ENCODE peak calls at places on chromosomes 1 and 21, in four cellular contexts. One of them, this sample, is unnamed.

GRCh38 chr1:180181048-180181447 is 26.4 kb downstream of the QSOX1 start:
- DNase-seq in sigmoid colon: peak; percentile 59
- DNase-seq in astrocyte: no peak
- DNase-seq in breast epithelium: no peak
- DNase-seq in this sample: peak; percentile 63

GRCh38 chr1:152052606-152053005 is 15.8 kb upstream of the S100A11 start:
- DNase-seq in sigmoid colon: peak; percentile 91
- DNase-seq in astrocyte: peak; percentile 43
- DNase-seq in breast epithelium: peak; percentile 82
- DNase-seq in this sample: peak; percentile 66

GRCh38 chr21:32934829-32935228 is 90.9 kb upstream of the OLIG2 start:
- DNase-seq in sigmoid colon: no peak
- DNase-seq in astrocyte: no peak
- DNase-seq in breast epithelium: no peak
- DNase-seq in this sample: no peak

GRCh38 chr1:169466259-169467230 is 19.2 kb downstream of the SLC19A2 start:
- DNase-seq in sigmoid colon: no peak
- DNase-seq in astrocyte: peak; percentile 17
- DNase-seq in breast epithelium: no peak
- DNase-seq in this sample: no peak

GRCh38 chr1:10866314-10867091 is 70.1 kb upstream of the CASZ1 start:
- DNase-seq in sigmoid colon: no peak
- DNase-seq in astrocyte: peak; percentile 16
- DNase-seq in breast epithelium: peak; percentile 35
- DNase-seq in this sample: peak; percentile 90

GRCh38 chr1:7152655-7153054 is 367.4 kb downstream of the CAMTA1 start:
- DNase-seq in sigmoid colon: no peak
- DNase-seq in astrocyte: no peak
- DNase-seq in breast epithelium: no peak
- DNase-seq in this sample: no peak

GRCh38 chr21:14520535-14520934 is 25.6 kb downstream of the SAMSN1 start:
- DNase-seq in sigmoid colon: no peak
- DNase-seq in astrocyte: no peak
- DNase-seq in breast epithelium: no peak
- DNase-seq in this sample: no peak

GRCh38 chr1:174451408-174451807 is 3.6 kb downstream of the GPR52 start:
- DNase-seq in sigmoid colon: no peak
- DNase-seq in astrocyte: no peak
- DNase-seq in breast epithelium: no peak
- DNase-seq in this sample: no peak

GRCh38 chr1:19427087-19427781 is 58.1 kb downstream of the CAPZB start:
- DNase-seq in sigmoid colon: peak; percentile 82
- DNase-seq in astrocyte: peak; percentile 56
- DNase-seq in breast epithelium: no peak
- DNase-seq in this sample: no peak

GRCh38 chr1:116556289-116557006 is 14.4 kb downstream of the CD58 start:
- DNase-seq in sigmoid colon: peak; percentile 77
- DNase-seq in astrocyte: peak; percentile 99
- DNase-seq in breast epithelium: peak; percentile 19
- DNase-seq in this sample: peak; percentile 94

GRCh38 chr1:6035265-6035664 is 10.4 kb upstream of the KCNAB2 start:
- DNase-seq in sigmoid colon: no peak
- DNase-seq in astrocyte: no peak
- DNase-seq in breast epithelium: no peak
- DNase-seq in this sample: peak; percentile 54

GRCh38 chr1:6033124-6033523 is 12.6 kb upstream of the KCNAB2 start:
- DNase-seq in sigmoid colon: no peak
- DNase-seq in astrocyte: no peak
- DNase-seq in breast epithelium: no peak
- DNase-seq in this sample: no peak

GRCh38 chr1:6035719-6036118 is 10.0 kb upstream of the KCNAB2 start:
- DNase-seq in sigmoid colon: no peak
- DNase-seq in astrocyte: no peak
- DNase-seq in breast epithelium: no peak
- DNase-seq in this sample: peak; percentile 65

GRCh38 chr1:6033986-6034749 is 11.5 kb upstream of the KCNAB2 start:
- DNase-seq in sigmoid colon: no peak
- DNase-seq in astrocyte: no peak
- DNase-seq in breast epithelium: no peak
- DNase-seq in this sample: peak; percentile 93

GRCh38 chr1:6034750-6035096 is 11.0 kb upstream of the KCNAB2 start:
- DNase-seq in sigmoid colon: no peak
- DNase-seq in astrocyte: no peak
- DNase-seq in breast epithelium: no peak
- DNase-seq in this sample: peak; percentile 26
- H3K4me1 ChIP-seq in sigmoid colon: no peaks in the 10 kb centered on the region
- H3K4me1 ChIP-seq in astrocyte: peaks cover 8% of the 10 kb centered on the region
- H3K4me1 ChIP-seq in breast epithelium: no peaks in the 10 kb centered on the region
- H3K4me1 ChIP-seq in this sample: peaks cover 9% of the 10 kb centered on the region

GRCh38 chr1:24927886-24928630 is 2.0 kb downstream of the RUNX3 start:
- DNase-seq in sigmoid colon: no peak
- DNase-seq in astrocyte: no peak
- DNase-seq in breast epithelium: no peak
- DNase-seq in this sample: no peak
- H3K27ac ChIP-seq in sigmoid colon: no peak overlapping the region
- H3K27ac ChIP-seq in astrocyte: no peak overlapping the region
- H3K27ac ChIP-seq in breast epithelium: peak overlapping the region; percentile 86
- H3K27ac ChIP-seq in this sample: no peak overlapping the region

GRCh38 chr1:206738370-206739366 is 31.9 kb upstream of the IL19 start:
- DNase-seq in sigmoid colon: no peak
- DNase-seq in astrocyte: no peak
- DNase-seq in breast epithelium: no peak
- DNase-seq in this sample: no peak
- TF ChIP-seq CTCF in sigmoid colon: no peak
- TF ChIP-seq CTCF in astrocyte: peak; percentile 34
- TF ChIP-seq CTCF in breast epithelium: peak; percentile 32
- TF ChIP-seq CTCF in this sample: peak; percentile 40

DNA sequence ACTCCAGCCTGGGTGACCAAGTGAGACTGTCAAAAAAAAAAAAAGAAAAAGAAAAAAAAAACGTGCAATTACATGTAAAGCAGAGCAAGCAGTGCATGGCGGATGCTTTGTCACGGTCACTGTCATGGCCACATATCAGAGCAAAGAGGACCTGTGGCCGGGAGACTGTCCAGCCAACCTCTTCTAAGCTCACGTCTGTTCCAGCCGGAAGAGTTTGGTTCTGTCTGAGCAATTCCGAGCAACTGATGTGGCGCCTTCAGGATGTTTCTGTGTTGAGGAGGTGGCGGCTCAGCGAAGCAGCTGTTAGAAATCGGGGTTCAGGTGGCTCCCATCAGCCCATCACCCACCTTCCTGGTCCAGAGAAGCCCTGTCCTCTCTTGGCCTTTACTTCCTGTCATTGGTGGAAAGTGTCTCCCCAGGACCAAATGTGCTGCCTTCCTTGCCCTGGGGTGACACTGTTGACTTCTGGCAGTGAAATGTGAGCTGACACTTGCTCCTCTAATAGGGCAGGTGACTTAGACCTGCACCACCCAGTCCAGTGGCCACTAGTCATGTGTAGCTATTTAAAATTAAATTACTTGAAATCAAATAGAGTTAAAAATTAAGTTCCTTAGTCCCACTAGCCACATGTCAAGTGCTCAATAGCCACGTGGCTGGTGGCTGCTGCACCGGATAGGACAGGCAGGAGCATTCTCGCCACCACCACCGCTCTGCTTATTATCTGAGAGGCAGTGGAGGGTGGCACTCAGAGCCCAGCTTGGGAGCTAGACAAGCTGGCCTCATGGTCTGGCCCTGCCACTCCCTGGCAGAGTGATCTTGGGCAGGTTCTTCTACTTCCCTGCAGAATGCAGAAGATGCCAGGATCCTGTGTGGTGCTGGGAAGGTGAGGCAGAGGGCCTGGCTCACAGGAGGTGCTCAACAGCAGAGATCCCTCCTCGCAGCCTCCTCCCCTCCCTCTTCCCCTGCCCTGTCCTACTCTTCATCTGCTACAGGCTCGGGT is 60.1 kb downstream of the ARHGEF10L start:
- DNase-seq in sigmoid colon: no peak
- DNase-seq in astrocyte: no peak
- DNase-seq in breast epithelium: no peak
- DNase-seq in this sample: peak; percentile 29
- H3K4me1 ChIP-seq in sigmoid colon: peaks cover 29% of the 10 kb centered on the region
- H3K4me1 ChIP-seq in astrocyte: no peaks in the 10 kb centered on the region
- H3K4me1 ChIP-seq in breast epithelium: no peaks in the 10 kb centered on the region
- H3K4me1 ChIP-seq in this sample: no peaks in the 10 kb centered on the region

DNA sequence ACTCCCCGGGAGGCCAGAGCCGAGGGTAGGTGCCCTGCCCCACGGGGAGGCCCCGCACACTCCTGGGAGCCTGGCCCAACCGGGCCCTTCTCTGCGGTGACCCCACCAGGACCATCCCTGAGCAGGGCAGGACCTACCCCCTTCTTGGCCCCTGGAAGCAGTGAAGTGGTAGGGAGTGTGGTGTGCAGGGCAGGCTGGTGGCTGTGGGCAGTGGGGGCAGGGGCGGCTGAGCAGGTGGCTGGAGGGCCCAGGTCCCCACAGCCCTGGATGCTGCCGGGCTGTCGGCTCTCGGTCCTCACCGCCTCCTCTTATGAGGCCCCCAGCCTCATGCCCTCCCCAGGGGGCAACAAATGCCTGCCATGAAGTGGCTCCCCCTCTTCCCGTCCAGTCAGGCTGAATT is 19.5 kb downstream of the PLCH2 start:
- DNase-seq in sigmoid colon: no peak
- DNase-seq in astrocyte: no peak
- DNase-seq in breast epithelium: no peak
- DNase-seq in this sample: no peak
- H3K27ac ChIP-seq in sigmoid colon: no peak overlapping the region
- H3K27ac ChIP-seq in astrocyte: no peak overlapping the region
- H3K27ac ChIP-seq in breast epithelium: no peak overlapping the region
- H3K27ac ChIP-seq in this sample: no peak overlapping the region

DNA sequence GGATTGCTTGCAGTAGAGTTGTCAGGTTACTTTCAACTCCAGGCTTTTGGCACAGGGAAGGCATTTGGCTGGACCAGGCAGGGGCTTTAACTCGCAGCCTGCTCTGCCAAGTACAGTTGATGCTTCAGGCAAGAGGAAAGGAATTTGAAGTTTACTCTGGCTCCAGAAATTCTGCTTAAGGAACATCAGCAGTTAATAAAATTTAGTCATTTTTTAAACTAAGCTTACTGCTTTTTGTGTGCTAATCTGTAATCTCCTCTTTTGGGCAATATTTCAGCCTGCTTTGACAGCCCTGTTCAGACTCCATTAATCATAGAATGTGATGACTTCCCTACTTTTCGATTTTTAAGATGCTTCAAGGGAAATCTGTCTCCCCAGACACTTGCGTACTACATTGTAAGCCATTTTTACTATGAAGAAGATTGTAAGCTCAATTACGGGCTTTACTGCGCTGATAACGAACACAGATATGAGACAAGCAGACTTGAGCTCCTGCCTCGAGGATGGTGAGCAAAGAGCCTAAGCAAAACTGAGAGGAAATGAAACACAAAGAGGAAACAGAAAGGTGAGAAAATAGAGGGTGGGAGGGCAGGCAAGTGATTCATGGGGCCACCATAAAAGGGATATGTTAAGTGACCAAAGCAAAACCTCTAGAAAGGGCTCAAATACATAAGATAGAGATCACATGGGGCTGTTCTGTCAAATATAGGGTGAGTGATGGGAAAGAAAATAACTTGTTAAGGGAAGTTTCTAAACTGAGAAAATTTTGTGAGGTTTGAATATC is 76.6 kb upstream of the VAV3 start:
- DNase-seq in sigmoid colon: no peak
- DNase-seq in astrocyte: no peak
- DNase-seq in breast epithelium: peak; percentile 84
- DNase-seq in this sample: no peak
- TF ChIP-seq CTCF in sigmoid colon: no peak
- TF ChIP-seq CTCF in astrocyte: no peak
- TF ChIP-seq CTCF in breast epithelium: no peak
- TF ChIP-seq CTCF in this sample: no peak

GRCh38 chr1:63618001-63618400 is 24.8 kb downstream of the PGM1 start:
- DNase-seq in sigmoid colon: no peak
- DNase-seq in astrocyte: peak; percentile 23
- DNase-seq in breast epithelium: no peak
- DNase-seq in this sample: no peak

GRCh38 chr1:63621075-63621474 is 27.9 kb downstream of the PGM1 start:
- DNase-seq in sigmoid colon: no peak
- DNase-seq in astrocyte: no peak
- DNase-seq in breast epithelium: no peak
- DNase-seq in this sample: no peak

GRCh38 chr1:63621698-63622097 is 28.5 kb downstream of the PGM1 start:
- DNase-seq in sigmoid colon: peak; percentile 84
- DNase-seq in astrocyte: peak; percentile 92
- DNase-seq in breast epithelium: peak; percentile 50
- DNase-seq in this sample: no peak

GRCh38 chr1:63617450-63617849 is 24.2 kb downstream of the PGM1 start:
- DNase-seq in sigmoid colon: no peak
- DNase-seq in astrocyte: no peak
- DNase-seq in breast epithelium: no peak
- DNase-seq in this sample: no peak

DNA sequence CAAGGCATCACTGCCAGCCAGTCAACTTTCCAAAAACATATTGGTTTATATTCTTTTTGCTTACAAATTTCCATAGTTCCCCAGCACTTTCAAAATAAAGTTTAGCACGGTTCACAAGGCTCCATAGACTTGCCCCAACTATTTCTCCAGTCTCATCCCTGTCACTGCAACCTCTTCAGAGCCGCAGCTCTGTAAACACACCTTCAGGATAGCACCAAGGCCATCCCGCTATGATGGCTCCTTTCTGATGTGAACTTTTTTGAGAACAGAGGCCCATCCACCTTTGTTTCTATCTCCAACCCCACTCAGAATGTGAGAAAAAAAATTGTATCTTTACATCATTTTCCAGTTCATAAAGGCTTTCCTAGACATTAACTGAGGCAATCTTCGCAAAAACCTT is 26.3 kb downstream of the PGM1 start:
- DNase-seq in sigmoid colon: no peak
- DNase-seq in astrocyte: no peak
- DNase-seq in breast epithelium: no peak
- DNase-seq in this sample: no peak
- H3K4me1 ChIP-seq in sigmoid colon: peaks cover 30% of the 10 kb centered on the region
- H3K4me1 ChIP-seq in astrocyte: no peaks in the 10 kb centered on the region
- H3K4me1 ChIP-seq in breast epithelium: no peaks in the 10 kb centered on the region
- H3K4me1 ChIP-seq in this sample: peaks cover 11% of the 10 kb centered on the region